ENCODE peak calls at places on chromosome 17, in four cellular contexts. T is naive thymus-derived CD8-positive, alpha-beta T cell; S is effector CD8-positive, alpha-beta T cell; C is islet precursor cell. U is an unnamed sample.

GRCh38 chr17:78300962-78301820 is 58.7 kb downstream of the SOCS3 start:
- DNase-seq in T (no peak), S (no peak), C (peak; percentile 69), U (no peak)

GRCh38 chr17:42681976-42682375 is 333 bp upstream of the CCR10 start:
- DNase-seq in T (no peak), S (no peak), C (no peak), U (no peak)

GRCh38 chr17:64702815-64703214 is 40.7 kb upstream of the SMURF2 start:
- DNase-seq in T (no peak), S (no peak), C (no peak), U (no peak)

GRCh38 chr17:40063034-40063765 is 435 bp downstream of the THRA start:
- DNase-seq in T (peak; percentile 26), S (no peak), C (peak; percentile 87), U (peak; percentile 30)

GRCh38 chr17:49471769-49472168 is 23.3 kb upstream of the NGFR start:
- DNase-seq in T (no peak), S (no peak), C (no peak), U (no peak)

GRCh38 chr17:75908201-75908600 is 3.5 kb upstream of the MRPL38 start:
- DNase-seq in T (no peak), S (no peak), C (peak; percentile 96), U (no peak)

GRCh38 chr17:49946964-49947584 is 21.9 kb upstream of the DLX4 start:
- DNase-seq in T (no peak), S (no peak), C (no peak), U (no peak)

GRCh38 chr17:40915721-40916256 is 21.7 kb downstream of the KRT23 start:
- DNase-seq in T (no peak), S (no peak), C (no peak), U (no peak)

GRCh38 chr17:60277258-60277657 is 114.7 kb downstream of the USP32 start:
- DNase-seq in T (no peak), S (no peak), C (no peak), U (no peak)